ENCODE peak calls at places on chromosome 18, in seven cellular contexts. M is dorsolateral prefrontal cortex; X is HepG2; V is thoracic aorta; S is epithelial cell of prostate; N is naive thymus-derived CD4-positive, alpha-beta T cell; Q is CD4-positive, alpha-beta T cell. G is an unnamed sample.
A peak's percentile ranks its signal among the peaks of the same experiment; 100 is the strongest.

GRCh38 chr18:67854340-67854739 is 337.8 kb upstream of the DSEL start:
- DNase-seq in M (no peak), X (no peak), V (no peak), S (no peak), N (no peak), Q (no peak), G (no peak)

GRCh38 chr18:62716679-62717058 is 1.3 kb downstream of the PHLPP1 start:
- DNase-seq in M (peak; percentile 54), X (no peak), V (no peak), S (no peak), N (no peak), Q (peak; percentile 28), G (peak; percentile 50)

GRCh38 chr18:23512641-23513040 is 9.3 kb downstream of the RMC1 start:
- DNase-seq in M (no peak), X (no peak), V (no peak), S (no peak), N (no peak), Q (no peak), G (no peak)

GRCh38 chr18:72830109-72830508 is 37.7 kb downstream of the NETO1 start:
- DNase-seq in M (peak; percentile 84), X (no peak), V (no peak), S (no peak), N (no peak), Q (no peak), G (no peak)

GRCh38 chr18:51110073-51110797 is 80.2 kb downstream of the SMAD4 start:
- DNase-seq in M (peak; percentile 56), X (peak; percentile 15), V (no peak), S (no peak), N (peak; percentile 23), Q (peak; percentile 56), G (peak; percentile 44)

GRCh38 chr18:24934231-24934932 is 417.6 kb downstream of the ZNF521 start:
- DNase-seq in M (no peak), X (no peak), V (no peak), S (no peak), N (no peak), Q (no peak), G (no peak)

GRCh38 chr18:45825258-45825744 is at the start of gene SIGLEC15:
- DNase-seq in M (no peak), X (no peak), V (no peak), S (no peak), N (no peak), Q (no peak), G (no peak)

GRCh38 chr18:64974378-64975125 is 776.3 kb upstream of the CDH7 start:
- DNase-seq in M (no peak), X (no peak), V (no peak), S (peak; percentile 73), N (no peak), Q (no peak), G (no peak)

GRCh38 chr18:26471027-26471426 is 77.3 kb downstream of the KCTD1 start:
- DNase-seq in M (no peak), X (no peak), V (no peak), S (no peak), N (no peak), Q (no peak), G (no peak)

GRCh38 chr18:65907281-65907680 is 156.5 kb downstream of the CDH7 start:
- DNase-seq in M (no peak), X (no peak), V (no peak), S (no peak), N (no peak), Q (no peak), G (no peak)

GRCh38 chr18:48486762-48487161 is 52.1 kb upstream of the CTIF start:
- DNase-seq in M (no peak), X (no peak), V (no peak), S (no peak), N (no peak), Q (no peak), G (no peak)

GRCh38 chr18:58827425-58827824 is 37.3 kb upstream of the ZNF532 start:
- DNase-seq in M (no peak), X (no peak), V (no peak), S (no peak), N (no peak), Q (no peak), G (no peak)

GRCh38 chr18:79938196-79938595 is 13.3 kb downstream of the SLC66A2 start:
- DNase-seq in M (peak; percentile 25), X (no peak), V (no peak), S (no peak), N (no peak), Q (no peak), G (no peak)

GRCh38 chr18:32019251-32019943 is 772 bp downstream of the RNF125 start:
- DNase-seq in M (peak; percentile 62), X (peak; percentile 39), V (no peak), S (no peak), N (peak; percentile 87), Q (peak; percentile 52), G (peak; percentile 81)

GRCh38 chr18:32021756-32022564 is 3.3 kb downstream of the RNF125 start:
- DNase-seq in M (no peak), X (no peak), V (no peak), S (no peak), N (no peak), Q (no peak), G (no peak)

DNA sequence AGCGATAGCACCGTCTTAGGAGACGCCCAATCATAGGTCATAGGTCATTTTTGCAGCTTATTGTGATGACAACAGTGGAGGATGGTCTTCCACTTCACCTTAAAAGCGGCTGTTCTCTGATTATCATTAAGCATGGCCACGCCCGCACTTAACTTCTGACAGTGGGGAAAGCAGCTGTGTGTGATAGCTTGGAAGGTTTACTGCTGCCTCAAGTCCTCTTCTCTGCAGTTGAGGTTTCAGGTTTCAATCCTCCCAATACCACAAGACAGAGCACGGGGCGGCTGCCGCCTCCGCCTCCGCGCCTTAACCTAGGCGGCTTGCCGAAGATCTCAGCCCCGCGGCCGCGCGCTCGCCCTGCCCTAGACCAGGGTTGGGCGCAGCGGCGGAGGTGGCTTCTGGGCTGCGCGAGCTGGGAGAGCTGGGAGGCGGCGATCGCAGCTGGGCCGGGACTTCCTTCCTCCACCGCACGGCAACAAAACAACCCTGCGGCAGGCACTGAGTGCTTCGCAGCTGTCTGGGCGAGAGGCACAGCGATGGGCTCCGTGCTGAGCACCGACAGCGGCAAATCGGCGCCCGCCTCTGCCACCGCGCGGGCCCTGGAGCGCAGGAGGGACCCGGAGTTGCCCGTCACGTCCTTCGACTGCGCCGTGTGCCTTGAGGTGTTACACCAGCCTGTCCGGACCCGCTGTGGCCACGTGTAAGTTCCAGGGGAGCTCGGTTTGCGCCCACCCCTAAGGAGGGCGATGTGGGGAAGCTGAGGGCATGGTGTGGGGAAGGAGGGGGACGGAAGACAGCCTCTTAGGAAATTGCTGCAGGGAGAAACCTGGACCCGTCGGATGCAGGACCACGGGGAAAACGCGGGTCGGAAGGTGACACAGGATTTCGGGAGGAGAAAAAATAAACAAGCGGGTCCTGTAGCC is at the start of gene RNF125:
- DNase-seq in M (peak; percentile 78), X (peak; percentile 5), V (peak; percentile 5), S (peak; percentile 64), N (peak; percentile 96), Q (peak; percentile 87), G (peak; percentile 92)
- H3K27ac ChIP-seq in M (peak within 1 kb of the TSS; percentile 87), X (peak within 1 kb of the TSS; percentile 70), V (no peak within 1 kb of the TSS), S (peak within 1 kb of the TSS; percentile 46), N (peak within 1 kb of the TSS; percentile 87), Q (peak within 1 kb of the TSS; percentile 87), G (peak within 1 kb of the TSS; percentile 87)

DNA sequence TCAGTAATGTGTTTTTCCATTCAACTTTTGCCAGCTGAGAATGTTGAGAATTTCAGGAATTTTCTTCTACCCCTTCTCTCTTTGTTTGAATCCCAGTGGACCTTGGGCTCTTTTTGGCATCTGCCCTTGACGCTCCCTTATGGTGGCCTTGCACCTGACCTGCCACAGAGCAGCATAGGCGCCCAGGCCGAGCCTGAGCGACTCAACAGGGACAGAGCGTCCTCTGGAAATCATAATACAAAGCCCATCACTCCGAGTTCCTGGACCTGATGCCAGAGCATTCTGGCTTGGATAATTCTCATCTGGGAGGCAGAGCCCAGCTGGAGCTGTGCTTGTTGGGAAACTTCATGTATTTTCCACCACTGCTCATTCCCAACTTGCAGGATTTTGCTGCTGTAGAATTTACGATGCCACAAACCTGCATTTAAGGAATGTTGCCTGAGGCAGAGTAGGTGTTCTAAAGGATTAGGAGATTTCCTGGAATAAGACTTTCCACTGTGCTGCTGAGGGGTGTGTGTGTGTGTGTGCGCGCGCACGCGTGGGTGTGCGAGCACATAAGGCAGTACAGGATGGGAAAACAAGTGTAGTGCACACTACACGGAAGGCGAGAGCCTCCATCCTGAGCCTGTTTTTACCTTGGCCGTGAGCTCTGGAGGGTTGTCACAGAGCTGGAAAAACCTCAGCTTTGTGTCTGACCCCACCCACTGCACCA is 77.1 kb upstream of the TXNDC2 start:
- DNase-seq in M (no peak), X (peak; percentile 89), V (no peak), S (no peak), N (no peak), Q (no peak), G (no peak)
- H3K27ac ChIP-seq in M (peak overlapping the region; percentile 65), X (peak overlapping the region; percentile 15), V (peak overlapping the region; percentile 79), S (no peak overlapping the region), N (no peak overlapping the region), Q (no peak overlapping the region), G (no peak overlapping the region)

DNA sequence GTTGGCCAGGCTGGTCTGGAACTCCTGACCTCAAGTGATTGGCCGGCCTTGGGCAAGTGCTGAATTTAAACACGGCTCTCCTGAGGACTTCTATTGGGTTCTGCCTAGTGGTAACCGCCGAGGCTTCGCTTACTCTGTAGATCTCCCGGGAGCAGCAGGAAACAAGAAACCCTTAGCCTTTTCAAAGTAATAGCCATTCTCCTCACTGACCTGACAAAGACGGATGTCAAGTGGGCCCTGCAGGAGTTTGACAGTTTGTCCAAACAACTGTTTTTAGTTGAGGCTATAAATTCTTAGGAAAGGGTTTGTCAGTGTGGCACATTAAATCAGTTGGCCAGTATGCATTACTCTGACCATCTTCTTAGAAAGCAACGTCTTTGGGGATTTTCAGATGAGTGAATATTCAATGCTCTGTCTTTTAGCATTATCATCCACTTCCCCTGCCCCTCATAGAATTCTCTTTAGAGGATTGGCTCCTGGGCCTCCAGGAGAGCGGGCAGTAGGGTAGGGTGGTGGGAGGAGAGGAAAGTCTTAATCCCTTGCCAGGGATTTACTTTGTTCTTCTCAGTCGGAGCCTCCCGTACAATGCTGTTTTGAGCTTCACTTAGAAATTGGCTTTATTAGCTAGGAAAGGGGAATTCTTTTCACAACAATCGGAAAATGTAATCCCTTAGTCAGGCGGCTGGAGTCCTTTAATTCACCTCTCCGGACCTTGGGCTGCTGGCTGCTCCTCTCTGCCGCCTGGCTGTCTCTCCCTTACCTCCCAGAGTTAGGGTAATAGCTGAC is 13.3 kb upstream of the C18orf32 start:
- DNase-seq in M (no peak), X (no peak), V (no peak), S (no peak), N (no peak), Q (no peak), G (no peak)
- H3K27ac ChIP-seq in M (no peak overlapping the region), X (no peak overlapping the region), V (no peak overlapping the region), S (no peak overlapping the region), N (no peak overlapping the region), Q (no peak overlapping the region), G (no peak overlapping the region)

GRCh38 chr18:11810379-11810778 is 40.8 kb upstream of the CHMP1B start:
- DNase-seq in M (no peak), X (no peak), V (no peak), S (no peak), N (no peak), Q (no peak), G (no peak)

GRCh38 chr18:11807233-11807632 is 44.0 kb upstream of the CHMP1B start:
- DNase-seq in M (no peak), X (no peak), V (no peak), S (no peak), N (no peak), Q (no peak), G (no peak)

GRCh38 chr18:11811009-11811408 is 40.2 kb upstream of the CHMP1B start:
- DNase-seq in M (no peak), X (no peak), V (no peak), S (no peak), N (no peak), Q (no peak), G (no peak)

GRCh38 chr18:11809895-11810294 is 41.3 kb upstream of the CHMP1B start:
- DNase-seq in M (no peak), X (no peak), V (no peak), S (no peak), N (no peak), Q (no peak), G (no peak)

GRCh38 chr18:11808001-11808855 is 43.0 kb upstream of the CHMP1B start:
- DNase-seq in M (no peak), X (peak; percentile 52), V (no peak), S (peak; percentile 72), N (no peak), Q (no peak), G (no peak)
- H3K27ac ChIP-seq in M (no peak overlapping the region), X (no peak overlapping the region), V (no peak overlapping the region), S (peak overlapping the region; percentile 69), N (no peak overlapping the region), Q (no peak overlapping the region), G (no peak overlapping the region)